ENCODE peak calls at places on chromosomes 11 and 22, in six cellular contexts. P is cardiac muscle cell, E is adrenal gland, X is left lung, L is gastrocnemius medialis, H is GM23338. J is an unnamed sample.

GRCh38 chr22:27552863-27553262 is 248.7 kb downstream of the MN1 start:
- DNase-seq in P (no peak), E (no peak), X (no peak), L (no peak), H (no peak), J (no peak)

GRCh38 chr11:75592699-75593098 is 30.6 kb downstream of the SERPINH1 start:
- DNase-seq in P (no peak), E (no peak), X (no peak), L (no peak), H (no peak), J (no peak)

GRCh38 chr22:38038426-38038825 is 18.8 kb upstream of the PICK1 start:
- DNase-seq in P (no peak), E (no peak), X (no peak), L (no peak), H (no peak), J (no peak)

GRCh38 chr11:110679323-110679980 is 32.8 kb downstream of the ARHGAP20 start:
- DNase-seq in P (no peak), E (no peak), X (no peak), L (no peak), H (no peak), J (no peak)

GRCh38 chr22:49081261-49081666 is 746.4 kb downstream of the BRD1 start:
- DNase-seq in P (no peak), E (no peak), X (no peak), L (no peak), H (no peak), J (no peak)

GRCh38 chr22:42964994-42965699 is 49.8 kb downstream of the PACSIN2 start:
- DNase-seq in P (no peak), E (no peak), X (no peak), L (no peak), H (no peak), J (no peak)

GRCh38 chr11:47566166-47566546 is 757 bp downstream of the PTPMT1 start:
- DNase-seq in P (no peak), E (no peak), X (no peak), L (no peak), H (no peak), J (no peak)

GRCh38 chr11:10693509-10694071 is at the start of gene IRAG1:
- DNase-seq in P (peak; percentile 56), E (no peak), X (peak; percentile 78), L (no peak), H (peak; percentile 34), J (no peak)

GRCh38 chr22:18056161-18056666 is 21.6 kb upstream of the PEX26 start:
- DNase-seq in P (no peak), E (peak; percentile 80), X (no peak), L (no peak), H (no peak), J (no peak)

GRCh38 chr11:44528103-44528502 is 37.4 kb upstream of the CD82 start:
- DNase-seq in P (no peak), E (no peak), X (no peak), L (no peak), H (peak; percentile 9), J (no peak)

GRCh38 chr11:119100246-119100959 is 1.2 kb downstream of the DPAGT1 start:
- DNase-seq in P (no peak), E (no peak), X (no peak), L (no peak), H (peak; percentile 61), J (no peak)

GRCh38 chr22:34067031-34067430 is 146.8 kb upstream of the LARGE1 start:
- DNase-seq in P (no peak), E (no peak), X (no peak), L (no peak), H (no peak), J (no peak)

GRCh38 chr22:23116506-23117263 is 25.1 kb downstream of the RSPH14 start:
- DNase-seq in P (no peak), E (no peak), X (peak; percentile 11), L (no peak), H (no peak), J (no peak)

GRCh38 chr11:70471254-70471653 is 72.9 kb downstream of the CTTN start:
- DNase-seq in P (peak; percentile 57), E (no peak), X (no peak), L (no peak), H (peak; percentile 93), J (no peak)

GRCh38 chr11:85718991-85719807 is 33.2 kb upstream of the CCDC89 start:
- DNase-seq in P (no peak), E (peak; percentile 27), X (no peak), L (peak; percentile 3), H (peak; percentile 86), J (no peak)

GRCh38 chr11:75625970-75626691 is 42.7 kb downstream of the MAP6 start:
- DNase-seq in P (no peak), E (no peak), X (no peak), L (no peak), H (no peak), J (no peak)

GRCh38 chr22:47449508-47450270 is 687.2 kb downstream of the TBC1D22A start:
- DNase-seq in P (no peak), E (no peak), X (peak; percentile 58), L (no peak), H (no peak), J (no peak)

GRCh38 chr11:115939726-115940421 is 435.7 kb upstream of the CADM1 start:
- DNase-seq in P (no peak), E (no peak), X (no peak), L (no peak), H (no peak), J (no peak)

GRCh38 chr22:36465232-36466021 is 16.0 kb downstream of the TXN2 start:
- DNase-seq in P (no peak), E (peak; percentile 96), X (peak; percentile 89), L (peak; percentile 94), H (no peak), J (peak; percentile 97)

GRCh38 chr11:71446942-71447688 is 1.1 kb downstream of the DHCR7 start:
- DNase-seq in P (no peak), E (peak; percentile 67), X (no peak), L (no peak), H (no peak), J (peak; percentile 83)

GRCh38 chr11:94768602-94769511 is 701 bp downstream of the AMOTL1 start:
- DNase-seq in P (peak; percentile 51), E (no peak), X (peak; percentile 85), L (no peak), H (peak; percentile 65), J (no peak)

GRCh38 chr11:44561275-44561781 is 4.1 kb upstream of the CD82 start:
- DNase-seq in P (no peak), E (peak; percentile 43), X (no peak), L (no peak), H (no peak), J (no peak)

GRCh38 chr11:9047986-9048522 is 43.3 kb downstream of the SCUBE2 start:
- DNase-seq in P (peak; percentile 45), E (no peak), X (no peak), L (no peak), H (peak; percentile 22), J (no peak)

GRCh38 chr11:133127746-133128145 is 404.6 kb downstream of the OPCML start:
- DNase-seq in P (no peak), E (no peak), X (no peak), L (no peak), H (no peak), J (no peak)

GRCh38 chr11:121965330-121965729 is 150.7 kb downstream of the BLID start:
- DNase-seq in P (no peak), E (no peak), X (no peak), L (no peak), H (no peak), J (no peak)

GRCh38 chr11:9662273-9662672 is 1.6 kb upstream of the SWAP70 start:
- DNase-seq in P (no peak), E (peak; percentile 44), X (no peak), L (no peak), H (no peak), J (no peak)

GRCh38 chr11:104163100-104164027 is 583 bp downstream of the PDGFD start:
- DNase-seq in P (peak; percentile 59), E (peak; percentile 79), X (peak; percentile 31), L (no peak), H (peak; percentile 72), J (peak; percentile 32)

GRCh38 chr11:131910491-131911387 is 540.3 kb downstream of the NTM start:
- DNase-seq in P (peak; percentile 59), E (no peak), X (no peak), L (no peak), H (peak; percentile 61), J (no peak)
- TF ChIP-seq CTCF in P (no peak), E (no peak), X (no peak), L (no peak), H (no peak), J (no peak)

DNA sequence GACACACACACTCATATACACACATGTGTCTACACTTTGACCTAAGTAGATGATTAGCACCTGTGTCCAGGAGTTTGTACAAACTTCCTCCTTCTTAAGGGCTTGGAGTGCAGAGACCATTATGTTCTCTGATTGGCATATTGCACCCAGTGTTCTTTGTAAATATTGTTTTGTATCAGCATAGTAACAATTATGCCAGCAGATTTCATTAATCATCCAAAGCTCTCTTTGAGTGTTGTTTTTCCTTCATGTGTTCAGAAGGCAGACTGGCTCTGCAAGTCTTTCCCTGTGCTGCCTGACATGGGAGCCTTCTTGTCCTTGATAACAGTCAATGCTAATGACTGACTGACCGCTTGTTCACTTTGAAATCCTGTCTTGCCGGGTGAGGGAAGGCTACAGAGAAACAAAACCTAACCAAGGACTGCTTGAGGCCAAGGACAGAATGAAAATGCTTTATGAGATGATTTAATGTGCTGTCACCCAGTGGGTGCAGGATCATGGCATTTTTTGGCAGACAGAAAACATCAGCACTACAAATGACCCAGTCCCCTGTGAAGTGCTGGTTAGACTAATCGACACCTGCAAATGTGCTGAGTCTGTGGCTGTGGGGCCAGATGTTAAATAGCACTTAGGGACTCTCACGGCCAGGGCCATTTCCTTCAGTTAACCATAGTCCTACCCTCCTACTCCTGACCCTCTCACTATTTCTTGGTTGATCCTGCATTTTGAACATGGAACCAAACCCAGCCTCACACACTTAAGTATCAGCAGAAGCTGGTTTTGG is 6.6 kb upstream of the BARX2 start:
- DNase-seq in P (peak; percentile 54), E (no peak), X (no peak), L (no peak), H (no peak), J (no peak)
- H3K4me1 ChIP-seq in P (peaks cover 17% of the 10 kb centered on the region), E (peaks cover 11% of the 10 kb centered on the region), X (peaks cover 14% of the 10 kb centered on the region), L (peaks cover 2% of the 10 kb centered on the region), H (peaks cover 6% of the 10 kb centered on the region), J (peaks cover 4% of the 10 kb centered on the region)

GRCh38 chr22:45413368-45414211 is at the start of the genes RIBC2 and SMC1B:
- DNase-seq in P (peak; percentile 81), E (peak; percentile 54), X (peak; percentile 84), L (peak; percentile 11), H (peak; percentile 98), J (peak; percentile 75)
- H3K4me3 ChIP-seq in P (peak within 1 kb of the TSS; percentile 40), E (peak within 1 kb of the TSS; percentile 53), X (peak within 1 kb of the TSS; percentile 30), L (peak within 1 kb of the TSS; percentile 48), H (peak within 1 kb of the TSS; percentile 65), J (peak within 1 kb of the TSS; percentile 60)

DNA sequence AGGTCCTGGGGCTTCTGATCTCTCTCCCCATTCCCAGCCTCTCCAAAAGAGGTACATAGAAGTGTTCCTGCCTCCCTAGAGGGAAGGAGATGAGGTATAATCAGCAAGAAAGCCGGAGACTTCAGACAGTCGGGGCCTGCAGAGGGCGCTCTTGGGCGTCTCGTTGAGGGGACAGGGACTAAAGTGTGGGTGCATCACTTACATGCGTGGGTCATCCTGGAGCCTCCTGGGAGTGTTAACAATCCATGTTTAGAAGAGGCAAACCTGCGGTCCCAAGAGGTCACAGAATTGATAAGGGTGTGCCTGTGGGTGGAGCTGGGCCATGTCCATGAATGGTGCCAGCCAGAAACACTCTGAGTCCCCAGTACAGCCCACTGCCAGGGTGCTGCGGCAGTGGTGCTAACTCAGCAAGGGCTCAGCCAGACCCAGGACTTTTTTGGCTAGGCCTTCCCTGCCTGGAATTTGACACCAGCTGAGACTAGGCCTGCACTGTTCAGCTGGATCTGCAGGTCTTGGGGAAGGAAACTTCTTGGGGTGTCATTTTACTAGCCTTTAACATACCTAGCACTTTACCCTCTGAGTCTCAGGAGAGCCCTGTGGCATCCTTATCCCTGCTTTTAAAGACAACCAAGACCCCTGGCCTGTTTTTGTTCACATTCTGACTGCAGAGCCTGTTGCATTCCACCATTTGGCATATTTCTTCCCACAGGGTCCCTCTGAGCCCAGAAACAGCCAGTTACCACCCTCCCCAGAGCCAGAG is 5.5 kb downstream of the YDJC start:
- DNase-seq in P (peak; percentile 37), E (no peak), X (peak; percentile 60), L (no peak), H (peak; percentile 89), J (no peak)
- TF ChIP-seq CTCF in P (peak; percentile 65), E (no peak), X (no peak), L (peak; percentile 5), H (peak; percentile 97), J (no peak)